ENCODE peak calls at places on chromosomes 3 and 15, in seven cellular contexts. H is mucosa of descending colon; A is lower leg skin; W is dorsolateral prefrontal cortex; D is left ventricle myocardium inferior; C is CD8-positive, alpha-beta T cell; F is cardiac fibroblast. Q is an unnamed sample.

GRCh38 chr3:120489421-120489820 is 38.6 kb upstream of the FSTL1 start:
- DNase-seq in H (no peak), A (no peak), W (no peak), D (no peak), C (no peak), F (no peak), Q (no peak)

GRCh38 chr3:64093825-64094712 is 70.8 kb upstream of the PSMD6 start:
- DNase-seq in H (no peak), A (no peak), W (no peak), D (no peak), C (no peak), F (no peak), Q (no peak)

GRCh38 chr15:70160267-70160666 is 62.5 kb upstream of the TLE3 start:
- DNase-seq in H (no peak), A (no peak), W (no peak), D (no peak), C (no peak), F (peak), Q (peak)

GRCh38 chr3:16802382-16802781 is 82.4 kb upstream of the PLCL2 start:
- DNase-seq in H (no peak), A (no peak), W (no peak), D (no peak), C (no peak), F (no peak), Q (no peak)

GRCh38 chr15:63892794-63893441 is 59.2 kb upstream of the HERC1 start:
- DNase-seq in H (peak), A (no peak), W (no peak), D (no peak), C (peak), F (no peak), Q (no peak)

GRCh38 chr3:37024820-37025405 is 31.6 kb downstream of the MLH1 start:
- DNase-seq in H (no peak), A (no peak), W (no peak), D (no peak), C (no peak), F (no peak), Q (no peak)

GRCh38 chr3:100465871-100466777 is 26.3 kb upstream of the TMEM45A start:
- DNase-seq in H (no peak), A (no peak), W (no peak), D (no peak), C (no peak), F (no peak), Q (no peak)

GRCh38 chr3:87811953-87812352 is 246.9 kb downstream of the CGGBP1 start:
- DNase-seq in H (no peak), A (no peak), W (no peak), D (no peak), C (no peak), F (no peak), Q (no peak)

GRCh38 chr3:72123908-72124441 is 339.0 kb upstream of the PROK2 start:
- DNase-seq in H (no peak), A (peak), W (no peak), D (peak), C (no peak), F (peak), Q (no peak)

GRCh38 chr3:194572944-194573491 is 60.2 kb downstream of the TMEM44 start:
- DNase-seq in H (no peak), A (no peak), W (no peak), D (no peak), C (no peak), F (peak), Q (peak)

GRCh38 chr3:99878005-99878404 is 60.3 kb downstream of the CMSS1 start:
- DNase-seq in H (no peak), A (no peak), W (no peak), D (no peak), C (no peak), F (peak), Q (peak)

GRCh38 chr3:13600950-13601691 is 52.2 kb downstream of the FBLN2 start:
- DNase-seq in H (no peak), A (no peak), W (no peak), D (no peak), C (no peak), F (peak), Q (peak)

GRCh38 chr15:94324117-94324826 is 92.9 kb downstream of the MCTP2 start:
- DNase-seq in H (peak), A (no peak), W (no peak), D (no peak), C (peak), F (peak), Q (peak)

GRCh38 chr3:142724682-142725351 is 983 bp downstream of the TRPC1 start:
- DNase-seq in H (peak), A (peak), W (peak), D (peak), C (peak), F (peak), Q (peak)

GRCh38 chr3:135134717-135135116 is 339.7 kb downstream of the EPHB1 start:
- DNase-seq in H (no peak), A (no peak), W (no peak), D (no peak), C (no peak), F (no peak), Q (no peak)

GRCh38 chr15:70378126-70379031 is 280.7 kb upstream of the TLE3 start:
- DNase-seq in H (no peak), A (peak), W (no peak), D (no peak), C (no peak), F (no peak), Q (no peak)

GRCh38 chr15:31358957-31359721 is 32.5 kb downstream of the KLF13 start:
- DNase-seq in H (no peak), A (no peak), W (no peak), D (no peak), C (no peak), F (no peak), Q (no peak)

GRCh38 chr15:31382693-31383005 is 56.0 kb downstream of the KLF13 start:
- DNase-seq in H (no peak), A (no peak), W (no peak), D (peak), C (no peak), F (no peak), Q (no peak)

GRCh38 chr3:98796334-98796733 is 33.2 kb downstream of the ST3GAL6 start:
- DNase-seq in H (no peak), A (no peak), W (no peak), D (no peak), C (no peak), F (no peak), Q (no peak)

GRCh38 chr3:126270145-126270811 is 86.9 kb downstream of the KLF15 start:
- DNase-seq in H (peak), A (peak), W (peak), D (peak), C (no peak), F (peak), Q (peak)

GRCh38 chr15:100170280-100170654 is 171.5 kb downstream of the ADAMTS17 start:
- DNase-seq in H (no peak), A (no peak), W (no peak), D (no peak), C (no peak), F (no peak), Q (no peak)

GRCh38 chr3:167821248-167821805 is 85.8 kb downstream of the SERPINI1 start:
- DNase-seq in H (no peak), A (no peak), W (no peak), D (no peak), C (no peak), F (no peak), Q (no peak)

GRCh38 chr3:21745971-21746370 is 5.0 kb downstream of the ZNF385D start:
- DNase-seq in H (no peak), A (no peak), W (no peak), D (no peak), C (no peak), F (peak), Q (no peak)

GRCh38 chr3:143826296-143826695 is 22.0 kb downstream of the SLC9A9 start:
- DNase-seq in H (no peak), A (no peak), W (no peak), D (no peak), C (no peak), F (no peak), Q (no peak)

GRCh38 chr3:9785602-9786001 is 6.7 kb downstream of the TADA3 start:
- DNase-seq in H (no peak), A (no peak), W (no peak), D (no peak), C (no peak), F (no peak), Q (no peak)

GRCh38 chr3:58025824-58026579 is 17.8 kb downstream of the FLNB start:
- DNase-seq in H (no peak), A (no peak), W (no peak), D (no peak), C (no peak), F (no peak), Q (no peak)

GRCh38 chr3:142007710-142008399 is 131.4 kb downstream of the ATP1B3 start:
- DNase-seq in H (no peak), A (no peak), W (no peak), D (no peak), C (no peak), F (no peak), Q (no peak)

GRCh38 chr3:87354399-87354798 is 78.0 kb upstream of the POU1F1 start:
- DNase-seq in H (no peak), A (no peak), W (no peak), D (no peak), C (no peak), F (no peak), Q (no peak)

GRCh38 chr3:125165189-125165947 is 47.2 kb downstream of the SLC12A8 start:
- DNase-seq in H (no peak), A (peak), W (no peak), D (peak), C (no peak), F (peak), Q (peak)

GRCh38 chr3:110542552-110543164 is 529.0 kb upstream of the NECTIN3 start:
- DNase-seq in H (no peak), A (no peak), W (no peak), D (no peak), C (no peak), F (no peak), Q (no peak)

GRCh38 chr3:136346486-136346885 is 96.3 kb downstream of the PCCB start:
- DNase-seq in H (no peak), A (no peak), W (no peak), D (no peak), C (no peak), F (no peak), Q (no peak)

GRCh38 chr3:35936571-35936970 is 297.2 kb downstream of the ARPP21 start:
- DNase-seq in H (no peak), A (no peak), W (no peak), D (no peak), C (no peak), F (peak), Q (no peak)

GRCh38 chr15:48925714-48926223 is 38.0 kb downstream of the SHC4 start:
- DNase-seq in H (no peak), A (no peak), W (no peak), D (no peak), C (no peak), F (peak), Q (peak)

DNA sequence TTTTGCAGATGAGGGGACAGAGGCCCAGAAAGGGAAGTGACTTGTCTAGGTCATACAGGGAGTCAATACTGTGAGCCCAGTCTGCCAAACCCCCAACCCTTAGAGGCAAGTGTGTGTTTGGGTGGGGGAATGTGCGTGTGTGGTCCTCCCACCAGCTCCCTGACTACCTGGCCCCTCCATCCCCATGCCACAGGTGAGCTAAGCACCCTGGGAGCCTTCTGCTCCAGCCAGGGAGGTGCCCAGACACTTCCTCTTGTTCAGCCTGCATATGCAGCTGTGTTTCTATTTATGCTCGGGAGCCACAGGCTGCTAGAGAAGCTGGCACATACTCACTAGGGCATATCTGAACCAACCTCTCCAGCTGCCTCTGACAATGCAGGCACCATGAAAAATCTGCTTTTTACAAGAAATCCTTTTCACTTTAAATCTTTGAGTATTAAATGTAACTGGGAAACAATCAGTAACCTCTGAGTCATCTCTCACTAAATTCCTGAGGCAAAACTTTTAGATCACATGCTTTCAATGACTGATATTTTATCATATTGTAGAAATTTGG is 20.7 kb downstream of the TBC1D2B start:
- DNase-seq in H (peak), A (no peak), W (peak), D (no peak), C (no peak), F (peak), Q (peak)
- H3K4me3 ChIP-seq in H (no peak), A (no peak), W (no peak), D (no peak), C (no peak), F (no peak), Q (no peak)

GRCh38 chr15:90099072-90099867 is 3.0 kb downstream of the IDH2 start:
- DNase-seq in H (no peak), A (no peak), W (no peak), D (no peak), C (no peak), F (no peak), Q (peak)

GRCh38 chr15:90099868-90100854 is 2.1 kb downstream of the IDH2 start:
- DNase-seq in H (no peak), A (peak), W (peak), D (no peak), C (no peak), F (peak), Q (peak)

GRCh38 chr15:90095521-90095959 is 6.7 kb downstream of the IDH2 start:
- DNase-seq in H (no peak), A (no peak), W (no peak), D (no peak), C (no peak), F (no peak), Q (no peak)

GRCh38 chr15:90101130-90101968 is 919 bp downstream of the IDH2 start:
- DNase-seq in H (peak), A (peak), W (peak), D (peak), C (no peak), F (peak), Q (peak)

GRCh38 chr15:90097475-90097874 is 4.8 kb downstream of the IDH2 start:
- DNase-seq in H (no peak), A (no peak), W (no peak), D (no peak), C (peak), F (no peak), Q (no peak)
- H3K4me3 ChIP-seq in H (no peak), A (no peak), W (peak), D (peak), C (peak), F (no peak), Q (no peak)

GRCh38 chr3:123330441-123330991 is 118.4 kb downstream of the ADCY5 start:
- DNase-seq in H (no peak), A (no peak), W (no peak), D (peak), C (no peak), F (no peak), Q (peak)
- H3K4me3 ChIP-seq in H (no peak), A (no peak), W (no peak), D (peak), C (no peak), F (no peak), Q (no peak)

GRCh38 chr15:38253448-38253847 is 812 bp downstream of the SPRED1 start:
- DNase-seq in H (no peak), A (no peak), W (no peak), D (no peak), C (no peak), F (peak), Q (peak)

GRCh38 chr15:38255690-38256089 is 3.1 kb downstream of the SPRED1 start:
- DNase-seq in H (no peak), A (no peak), W (no peak), D (no peak), C (no peak), F (no peak), Q (peak)

GRCh38 chr15:38251726-38252480 is 733 bp upstream of the SPRED1 start:
- DNase-seq in H (peak), A (peak), W (peak), D (peak), C (peak), F (peak), Q (peak)

GRCh38 chr15:38254065-38254883 is 1.6 kb downstream of the SPRED1 start:
- DNase-seq in H (peak), A (no peak), W (peak), D (no peak), C (peak), F (peak), Q (peak)

DNA sequence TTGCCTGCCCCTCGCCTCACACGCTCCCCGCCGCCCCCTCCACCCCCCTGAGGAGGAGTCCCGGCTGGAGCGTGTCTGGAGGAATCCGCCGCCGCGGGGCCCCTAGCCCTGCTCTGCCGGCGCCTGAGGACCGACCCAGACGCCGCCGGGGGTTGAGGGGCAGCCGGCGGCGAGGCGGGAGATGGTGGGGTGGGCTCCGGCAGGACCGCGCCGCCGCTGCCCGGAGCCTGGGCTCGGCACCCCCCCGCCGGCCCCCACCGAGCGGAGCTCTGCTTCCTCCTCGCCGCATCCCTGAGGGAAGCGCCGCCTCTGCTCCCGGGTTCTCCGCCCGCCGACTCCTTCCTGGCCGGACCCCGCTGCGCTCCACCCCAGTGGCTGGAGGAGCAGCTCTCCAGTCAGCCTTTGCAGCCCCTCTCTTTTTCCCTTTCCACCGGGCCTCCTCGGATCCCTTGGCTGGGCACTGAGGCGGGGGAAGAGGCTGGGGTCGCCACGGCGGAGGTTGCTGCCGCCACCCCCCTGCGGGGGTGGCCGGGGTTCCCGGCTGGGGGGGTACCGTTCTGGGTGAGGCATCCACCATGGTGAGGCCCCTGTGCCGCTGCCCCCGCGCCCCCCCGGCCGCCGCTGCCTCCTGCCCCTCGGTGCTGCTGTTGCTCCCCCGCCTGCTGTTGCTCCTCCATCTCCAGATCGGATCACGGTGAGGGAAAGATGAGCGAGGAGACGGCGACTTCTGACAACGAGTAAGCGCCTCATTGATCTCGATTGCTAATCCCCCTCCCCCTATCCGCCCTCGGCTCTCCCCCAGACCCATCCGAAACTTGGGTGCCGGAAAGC is at the start of gene SPRED1:
- DNase-seq in H (peak), A (peak), W (peak), D (peak), C (no peak), F (peak), Q (peak)
- H3K4me3 ChIP-seq in H (peak), A (peak), W (peak), D (peak), C (peak), F (peak), Q (peak)

GRCh38 chr3:42601898-42602581 is 1.6 kb downstream of the NKTR start:
- DNase-seq in H (no peak), A (no peak), W (no peak), D (no peak), C (no peak), F (peak), Q (no peak)
- H3K4me3 ChIP-seq in H (no peak), A (no peak), W (peak), D (peak), C (peak), F (peak), Q (peak)

GRCh38 chr15:66623801-66624453 is 58.1 kb upstream of the LCTL start:
- DNase-seq in H (no peak), A (no peak), W (no peak), D (no peak), C (no peak), F (no peak), Q (no peak)

GRCh38 chr15:66625531-66625930 is 59.7 kb upstream of the LCTL start:
- DNase-seq in H (no peak), A (no peak), W (no peak), D (no peak), C (no peak), F (no peak), Q (no peak)

GRCh38 chr15:66621491-66622467 is 56.0 kb upstream of the LCTL start:
- DNase-seq in H (peak), A (no peak), W (no peak), D (no peak), C (no peak), F (no peak), Q (peak)

GRCh38 chr15:66620744-66621344 is 55.0 kb upstream of the LCTL start:
- DNase-seq in H (no peak), A (no peak), W (no peak), D (no peak), C (no peak), F (no peak), Q (peak)

DNA sequence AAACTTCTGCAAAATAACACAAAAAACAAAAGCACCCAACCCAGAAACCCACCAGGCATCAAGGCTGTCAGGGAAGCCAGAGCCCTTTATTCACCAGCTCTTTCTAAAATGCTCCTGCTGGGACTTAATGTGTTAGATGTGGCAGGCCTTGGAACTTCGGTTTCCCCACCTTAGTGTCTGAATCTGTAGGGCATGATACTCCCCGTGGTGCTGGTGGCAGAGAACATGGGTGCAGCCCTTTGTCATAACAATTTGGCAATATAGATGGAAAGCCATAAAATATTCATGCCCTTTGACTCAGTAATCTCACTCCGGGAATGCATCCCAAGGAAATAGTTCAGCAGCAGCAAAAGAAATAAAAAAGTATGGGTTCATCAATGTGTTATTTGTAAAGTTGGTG is 56.9 kb upstream of the LCTL start:
- DNase-seq in H (no peak), A (no peak), W (no peak), D (no peak), C (no peak), F (no peak), Q (peak)
- H3K4me3 ChIP-seq in H (no peak), A (no peak), W (no peak), D (peak), C (no peak), F (no peak), Q (peak)

GRCh38 chr3:159763466-159764210 is 225.0 kb upstream of the IL12A start:
- DNase-seq in H (peak), A (peak), W (no peak), D (peak), C (no peak), F (peak), Q (peak)

GRCh38 chr3:159761826-159762225 is 226.8 kb upstream of the IL12A start:
- DNase-seq in H (no peak), A (no peak), W (no peak), D (no peak), C (no peak), F (no peak), Q (no peak)

GRCh38 chr3:159761377-159761776 is 227.3 kb upstream of the IL12A start:
- DNase-seq in H (no peak), A (no peak), W (no peak), D (peak), C (no peak), F (peak), Q (peak)

GRCh38 chr3:159762981-159763465 is 225.6 kb upstream of the IL12A start:
- DNase-seq in H (no peak), A (peak), W (no peak), D (peak), C (no peak), F (peak), Q (peak)

DNA sequence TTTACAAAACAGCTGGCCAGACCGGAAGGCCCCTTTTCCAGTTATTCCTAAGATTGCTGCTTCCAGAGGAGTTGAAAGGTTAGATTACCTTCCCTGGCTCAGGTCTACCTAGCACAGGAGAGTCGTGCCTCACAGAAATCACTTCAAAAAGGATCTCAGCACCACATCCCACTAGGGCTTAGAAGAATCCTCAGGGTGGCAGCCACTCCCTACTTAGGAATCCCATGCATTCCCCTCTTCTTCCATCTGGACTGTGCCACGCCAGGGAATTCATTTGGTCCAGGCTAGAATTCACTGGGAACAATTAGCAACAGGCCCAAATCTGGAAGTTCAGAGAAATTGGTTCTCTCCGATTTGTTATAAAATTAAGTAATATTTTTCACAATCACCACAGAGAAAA is 226.4 kb upstream of the IL12A start:
- DNase-seq in H (no peak), A (no peak), W (no peak), D (no peak), C (no peak), F (no peak), Q (peak)
- H3K4me3 ChIP-seq in H (no peak), A (no peak), W (no peak), D (peak), C (no peak), F (no peak), Q (peak)